ENCODE peak calls at places on chromosomes 11 and 22, in ten cellular contexts. G is A549; R is right cardiac atrium; D is stimulated activated CD4-positive, alpha-beta T cell treated with anti-CD3 and anti-CD28 coated beads, Interleukin-4, amount 100 ng/mL, for 48 hours; N is astrocyte of the spinal cord; L is PC-3; X is cortex of kidney; U is left lung; W is CD4-positive, CD25-positive, alpha-beta regulatory T cell; B is GF-D8. T is an unnamed sample.

GRCh38 chr11:134385774-134386565 is 26.1 kb downstream of the B3GAT1 start:
- DNase-seq in B (no peak), D (no peak), R (no peak), L (peak), N (no peak), W (no peak), U (no peak), G (no peak), X (no peak), T (no peak)

GRCh38 chr11:44916316-44916715 is 34.4 kb downstream of the TP53I11 start:
- DNase-seq in D (no peak), R (no peak), G (no peak), B (no peak), N (no peak), U (no peak), X (no peak), W (no peak), L (no peak), T (no peak)

GRCh38 chr11:26474401-26474800 is 97.7 kb downstream of the MUC15 start:
- DNase-seq in N (no peak), L (no peak), G (no peak), R (no peak), B (no peak), W (no peak), U (no peak), X (no peak), D (no peak), T (no peak)

GRCh38 chr11:30635401-30635989 is 49.3 kb upstream of the MPPED2 start:
- DNase-seq in G (no peak), R (peak), X (no peak), N (peak), B (no peak), U (no peak), D (no peak), L (no peak), W (no peak), T (no peak)

GRCh38 chr11:19763315-19763714 is 50.7 kb downstream of the NAV2 start:
- DNase-seq in L (no peak), X (no peak), D (no peak), R (no peak), N (peak), B (no peak), U (no peak), W (no peak), G (no peak), T (no peak)

GRCh38 chr11:6357222-6357621 is 33.1 kb upstream of the SMPD1 start:
- DNase-seq in R (peak), L (peak), U (peak), D (peak), N (peak), X (no peak), B (no peak), W (no peak), G (peak), T (peak)

GRCh38 chr22:41576877-41577276 is 12.8 kb downstream of the PMM1 start:
- DNase-seq in D (no peak), X (no peak), G (peak), L (peak), W (peak), R (peak), U (no peak), N (peak), B (no peak), T (no peak)

GRCh38 chr11:64327338-64327737 is 9.4 kb downstream of the PRDX5 start:
- DNase-seq in U (no peak), N (no peak), L (no peak), R (no peak), X (no peak), B (no peak), D (no peak), W (no peak), G (no peak), T (no peak)

GRCh38 chr11:118939412-118939915 is 13.7 kb upstream of the BCL9L start:
- DNase-seq in N (no peak), R (no peak), W (no peak), D (no peak), X (no peak), L (no peak), U (no peak), B (no peak), G (no peak), T (no peak)

GRCh38 chr22:18024956-18025720 is 777 bp upstream of the MICAL3 start:
- DNase-seq in B (no peak), U (no peak), G (no peak), D (no peak), W (no peak), R (no peak), L (no peak), N (no peak), X (no peak), T (no peak)

GRCh38 chr22:31947296-31947695 is 3.0 kb downstream of the YWHAH start:
- DNase-seq in R (no peak), D (no peak), B (peak), W (peak), L (no peak), U (no peak), N (peak), X (no peak), G (peak), T (no peak)

GRCh38 chr11:10366568-10367331 is 61.9 kb downstream of the ADM start:
- DNase-seq in N (peak), R (peak), W (peak), L (peak), G (peak), U (peak), X (no peak), B (peak), D (peak), T (peak)

GRCh38 chr11:130467116-130467990 is 18.9 kb downstream of the ADAMTS15 start:
- DNase-seq in W (no peak), D (no peak), X (no peak), N (no peak), G (no peak), B (no peak), L (no peak), U (no peak), R (no peak), T (no peak)

T was measured in H54.